ENCODE peak calls at places on chromosome 7, in five cellular contexts. H is mammary epithelial cell, S is GM23248, Y is IMR-90, U is endothelial cell of umbilical vein. X is an unnamed sample.

GRCh38 chr7:108630002-108630401 is 60.3 kb downstream of the DNAJB9 start:
- DNase-seq in H (no peak), S (no peak), Y (peak; percentile 6), U (no peak), X (peak; percentile 17)

GRCh38 chr7:36214608-36215016 is 61.6 kb downstream of the EEPD1 start:
- DNase-seq in H (no peak), S (no peak), Y (peak; percentile 35), U (no peak), X (peak; percentile 33)

GRCh38 chr7:24135003-24135817 is 148.8 kb upstream of the NPY start:
- DNase-seq in H (no peak), S (no peak), Y (no peak), U (no peak), X (no peak)

GRCh38 chr7:411677-412312 is 107.9 kb downstream of the PDGFA start:
- DNase-seq in H (no peak), S (no peak), Y (no peak), U (no peak), X (no peak)

GRCh38 chr7:88835147-88835728 is 39.7 kb upstream of the TEX47 start:
- DNase-seq in H (peak; percentile 26), S (peak; percentile 45), Y (no peak), U (peak; percentile 58), X (no peak)

GRCh38 chr7:19110026-19110777 is 7.2 kb downstream of the TWIST1 start:
- DNase-seq in H (no peak), S (peak; percentile 46), Y (no peak), U (no peak), X (no peak)

GRCh38 chr7:93029056-93029455 is 88.7 kb downstream of the SAMD9 start:
- DNase-seq in H (peak; percentile 66), S (no peak), Y (no peak), U (no peak), X (no peak)

GRCh38 chr7:3042861-3043489 is 692 bp downstream of the CARD11 start:
- DNase-seq in H (no peak), S (no peak), Y (no peak), U (no peak), X (no peak)

GRCh38 chr7:113986216-113986615 is 67.4 kb upstream of the PPP1R3A start:
- DNase-seq in H (no peak), S (no peak), Y (no peak), U (no peak), X (no peak)

GRCh38 chr7:149147072-149147729 is at the start of gene ZNF398:
- DNase-seq in H (peak; percentile 67), S (peak; percentile 91), Y (peak; percentile 77), U (peak; percentile 75), X (peak; percentile 77)

GRCh38 chr7:135189961-135190360 is 19.5 kb upstream of the CYREN start:
- DNase-seq in H (no peak), S (peak; percentile 20), Y (no peak), U (no peak), X (no peak)

GRCh38 chr7:73707045-73707631 is 12.3 kb downstream of the STX1A start:
- DNase-seq in H (no peak), S (no peak), Y (no peak), U (no peak), X (no peak)

GRCh38 chr7:40098810-40099209 is 35.6 kb downstream of the MPLKIP start:
- DNase-seq in H (no peak), S (no peak), Y (no peak), U (no peak), X (no peak)

GRCh38 chr7:116621649-116622048 is 50.3 kb upstream of the MET start:
- DNase-seq in H (no peak), S (peak; percentile 7), Y (no peak), U (no peak), X (no peak)

GRCh38 chr7:101792051-101792651 is 25.3 kb upstream of the CUX1 start:
- DNase-seq in H (peak; percentile 93), S (peak; percentile 86), Y (no peak), U (no peak), X (no peak)

GRCh38 chr7:123682690-123683089 is 27.0 kb downstream of the LMOD2 start:
- DNase-seq in H (peak; percentile 32), S (peak; percentile 73), Y (peak; percentile 77), U (peak; percentile 72), X (peak; percentile 68)

GRCh38 chr7:151174246-151175046 is 7.0 kb upstream of the GBX1 start:
- DNase-seq in H (no peak), S (peak; percentile 30), Y (peak; percentile 11), U (peak; percentile 36), X (no peak)

GRCh38 chr7:92875719-92876118 is 39.3 kb upstream of the CDK6 start:
- DNase-seq in H (peak; percentile 94), S (peak; percentile 23), Y (peak; percentile 21), U (no peak), X (peak; percentile 86)

GRCh38 chr7:85489498-85489897 is 302.6 kb upstream of the SEMA3D start:
- DNase-seq in H (peak; percentile 66), S (peak; percentile 94), Y (peak; percentile 95), U (no peak), X (peak; percentile 99)

GRCh38 chr7:66518151-66518691 is 110.5 kb upstream of the KCTD7 start:
- DNase-seq in H (no peak), S (no peak), Y (no peak), U (no peak), X (no peak)

GRCh38 chr7:7103343-7104313 is 78.7 kb upstream of the C1GALT1 start:
- DNase-seq in H (peak; percentile 58), S (peak; percentile 78), Y (peak; percentile 74), U (peak; percentile 70), X (peak; percentile 64)

GRCh38 chr7:138857728-138858127 is 59.7 kb upstream of the ATP6V0A4 start:
- DNase-seq in H (no peak), S (no peak), Y (no peak), U (no peak), X (no peak)

GRCh38 chr7:94588090-94588489 is 67.8 kb downstream of the SGCE start:
- DNase-seq in H (no peak), S (no peak), Y (peak; percentile 13), U (no peak), X (no peak)

GRCh38 chr7:22572292-22572691 is 72.3 kb upstream of the STEAP1B start:
- DNase-seq in H (peak; percentile 52), S (peak; percentile 76), Y (no peak), U (no peak), X (peak; percentile 76)

GRCh38 chr7:97019710-97020109 is 4.9 kb downstream of the DLX5 start:
- DNase-seq in H (no peak), S (no peak), Y (no peak), U (no peak), X (no peak)

GRCh38 chr7:50266893-50267386 is 37.6 kb upstream of the IKZF1 start:
- DNase-seq in H (no peak), S (no peak), Y (no peak), U (no peak), X (no peak)

GRCh38 chr7:48887500-48887899 is 36.8 kb upstream of the CDC14C start:
- DNase-seq in H (peak; percentile 48), S (peak; percentile 4), Y (no peak), U (no peak), X (peak; percentile 41)

GRCh38 chr7:85172530-85172941 is 14.3 kb downstream of the SEMA3D start:
- DNase-seq in H (peak; percentile 61), S (peak; percentile 90), Y (peak; percentile 90), U (peak; percentile 72), X (peak; percentile 88)

GRCh38 chr7:90262438-90262837 is 17.5 kb downstream of the CFAP69 start:
- DNase-seq in H (peak; percentile 21), S (peak; percentile 73), Y (peak; percentile 35), U (peak; percentile 54), X (peak; percentile 22)

GRCh38 chr7:69218634-69219033 is 379.6 kb upstream of the AUTS2 start:
- DNase-seq in H (no peak), S (no peak), Y (no peak), U (no peak), X (no peak)

GRCh38 chr7:151378011-151378410 is 31.8 kb downstream of the WDR86 start:
- DNase-seq in H (no peak), S (no peak), Y (no peak), U (no peak), X (no peak)

GRCh38 chr7:35652124-35652523 is 42.8 kb downstream of the HERPUD2 start:
- DNase-seq in H (no peak), S (no peak), Y (no peak), U (no peak), X (no peak)

GRCh38 chr7:70838292-70838907 is 293.5 kb upstream of the GALNT17 start:
- DNase-seq in H (no peak), S (no peak), Y (no peak), U (no peak), X (no peak)
- H2AFZ ChIP-seq in H (no peak overlapping the region), S (no peak overlapping the region), Y (no peak overlapping the region), U (no peak overlapping the region), X (no peak overlapping the region)

DNA sequence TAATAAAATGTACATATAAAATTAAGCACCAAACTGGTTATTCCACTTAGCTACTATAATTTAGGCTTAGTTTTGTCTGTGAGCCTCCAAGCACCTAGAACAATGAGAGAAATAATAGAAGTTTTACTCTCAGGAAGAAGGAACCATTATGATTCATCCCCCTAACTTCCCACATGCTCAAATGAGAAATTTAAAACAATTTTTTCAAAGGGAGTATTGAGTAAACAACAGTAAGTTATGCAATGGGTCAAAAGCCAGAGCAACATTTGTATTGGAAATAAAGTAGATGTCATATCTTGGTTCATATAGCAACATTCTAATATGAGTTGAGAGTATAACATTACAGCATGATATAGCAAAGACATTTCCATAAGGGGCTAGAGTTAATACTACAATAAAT is 32.1 kb downstream of the CPED1 start:
- DNase-seq in H (peak; percentile 63), S (peak; percentile 87), Y (peak; percentile 72), U (peak; percentile 85), X (peak; percentile 86)
- H2AFZ ChIP-seq in H (no peak overlapping the region), S (no peak overlapping the region), Y (no peak overlapping the region), U (no peak overlapping the region), X (no peak overlapping the region)

GRCh38 chr7:15417341-15417988 is 144.3 kb downstream of the AGMO start:
- DNase-seq in H (no peak), S (no peak), Y (no peak), U (no peak), X (no peak)
- H2AFZ ChIP-seq in H (no peak overlapping the region), S (no peak overlapping the region), Y (no peak overlapping the region), U (no peak overlapping the region), X (no peak overlapping the region)

GRCh38 chr7:137592232-137592896 is 248.8 kb upstream of the PTN start:
- DNase-seq in H (peak; percentile 54), S (peak; percentile 83), Y (peak; percentile 84), U (peak; percentile 85), X (peak; percentile 71)
- H2AFZ ChIP-seq in H (peak overlapping the region; percentile 83), S (peak overlapping the region; percentile 66), Y (no peak overlapping the region), U (peak overlapping the region; percentile 86), X (no peak overlapping the region)

X was measured in fibroblast of lung.